ENCODE peak calls at places on chromosome 21, in six cellular contexts. Z, O, N, H, B and S are unnamed samples.

GRCh38 chr21:42195378-42196031 is 23.4 kb upstream of the ABCG1 start:
- DNase-seq in Z (no peak), O (peak), N (no peak), H (no peak), B (no peak), S (no peak)

GRCh38 chr21:31780944-31781343 is 49.0 kb upstream of the SCAF4 start:
- DNase-seq in Z (no peak), O (no peak), N (no peak), H (no peak), B (no peak), S (no peak)

GRCh38 chr21:28561772-28562171 is 430.9 kb downstream of the LTN1 start:
- DNase-seq in Z (no peak), O (no peak), N (no peak), H (no peak), B (no peak), S (no peak)

GRCh38 chr21:41175080-41175479 is 7.1 kb downstream of the BACE2 start:
- DNase-seq in Z (no peak), O (no peak), N (no peak), H (no peak), B (no peak), S (no peak)

GRCh38 chr21:36320421-36321324 is 676 bp downstream of the MORC3 start:
- DNase-seq in Z (peak), O (peak), N (no peak), H (no peak), B (no peak), S (peak)

GRCh38 chr21:24123785-24124184 is 1483.5 kb downstream of the MRPL39 start:
- DNase-seq in Z (no peak), O (no peak), N (no peak), H (no peak), B (no peak), S (no peak)

GRCh38 chr21:15826147-15826780 is 96.5 kb downstream of the USP25 start:
- DNase-seq in Z (no peak), O (peak), N (peak), H (no peak), B (no peak), S (peak)

GRCh38 chr21:46411691-46412090 is 47.0 kb upstream of the DIP2A start:
- DNase-seq in Z (no peak), O (no peak), N (no peak), H (no peak), B (no peak), S (no peak)

GRCh38 chr21:46057111-46057709 is 40.7 kb upstream of the COL6A2 start:
- DNase-seq in Z (no peak), O (no peak), N (no peak), H (peak), B (peak), S (no peak)

GRCh38 chr21:44487831-44488230 is 32.5 kb downstream of the LRRC3 start:
- DNase-seq in Z (no peak), O (peak), N (no peak), H (no peak), B (peak), S (no peak)

GRCh38 chr21:14877581-14878228 is 187.1 kb downstream of the NRIP1 start:
- DNase-seq in Z (no peak), O (peak), N (no peak), H (no peak), B (no peak), S (no peak)

GRCh38 chr21:45388011-45388521 is 16.9 kb upstream of the COL18A1 start:
- DNase-seq in Z (no peak), O (no peak), N (no peak), H (no peak), B (no peak), S (no peak)

GRCh38 chr21:42555756-42556438 is 42.2 kb downstream of the SLC37A1 start:
- DNase-seq in Z (no peak), O (no peak), N (no peak), H (no peak), B (no peak), S (no peak)

GRCh38 chr21:28174006-28174405 is 818.7 kb downstream of the LTN1 start:
- DNase-seq in Z (no peak), O (no peak), N (no peak), H (no peak), B (no peak), S (no peak)

GRCh38 chr21:16011719-16012118 is 281.9 kb downstream of the USP25 start:
- DNase-seq in Z (no peak), O (no peak), N (no peak), H (no peak), B (no peak), S (no peak)

GRCh38 chr21:46151989-46152938 is 3.1 kb downstream of the FTCD start:
- DNase-seq in Z (no peak), O (no peak), N (no peak), H (no peak), B (no peak), S (no peak)

GRCh38 chr21:45496968-45497845 is 45.0 kb downstream of the SLC19A1 start:
- DNase-seq in Z (no peak), O (no peak), N (no peak), H (no peak), B (no peak), S (no peak)

GRCh38 chr21:31530918-31531705 is 128.4 kb upstream of the SOD1 start:
- DNase-seq in Z (no peak), O (peak), N (no peak), H (no peak), B (no peak), S (no peak)

GRCh38 chr21:25689226-25689625 is 45.5 kb downstream of the ATP5PF start:
- DNase-seq in Z (no peak), O (no peak), N (no peak), H (no peak), B (no peak), S (no peak)

GRCh38 chr21:45290948-45291612 is 3.4 kb upstream of the POFUT2 start:
- DNase-seq in Z (no peak), O (peak), N (no peak), H (no peak), B (no peak), S (no peak)

GRCh38 chr21:26881504-26882228 is 36.5 kb upstream of the ADAMTS1 start:
- DNase-seq in Z (no peak), O (peak), N (peak), H (no peak), B (no peak), S (no peak)

GRCh38 chr21:40926238-40926637 is 79.3 kb upstream of the DSCAM start:
- DNase-seq in Z (no peak), O (no peak), N (no peak), H (no peak), B (no peak), S (no peak)

GRCh38 chr21:16395285-16395684 is 665.5 kb downstream of the USP25 start:
- DNase-seq in Z (no peak), O (no peak), N (no peak), H (no peak), B (no peak), S (no peak)